ENCODE peak calls at places on chromosomes 1 and 21, in four cellular contexts. One of them, this sample, is unnamed.

GRCh38 chr1:108732398-108732797 is 14.1 kb upstream of the STXBP3 start:
- DNase-seq in fibroblast of villous mesenchyme: no peak
- DNase-seq in breast epithelium: no peak
- DNase-seq in T-helper 1 cell: no peak
- DNase-seq in this sample: no peak

GRCh38 chr21:27796106-27796505 is 829.2 kb upstream of the ADAMTS5 start:
- DNase-seq in fibroblast of villous mesenchyme: peak; percentile 54
- DNase-seq in breast epithelium: no peak
- DNase-seq in T-helper 1 cell: no peak
- DNase-seq in this sample: no peak

GRCh38 chr1:205978676-205979075 is 24.5 kb downstream of the RAB7B start:
- DNase-seq in fibroblast of villous mesenchyme: no peak
- DNase-seq in breast epithelium: no peak
- DNase-seq in T-helper 1 cell: no peak
- DNase-seq in this sample: no peak

GRCh38 chr1:87941292-87941946 is 612.7 kb downstream of the LMO4 start:
- DNase-seq in fibroblast of villous mesenchyme: no peak
- DNase-seq in breast epithelium: no peak
- DNase-seq in T-helper 1 cell: no peak
- DNase-seq in this sample: peak; percentile 15

GRCh38 chr1:41547781-41548560 is 63.5 kb upstream of the EDN2 start:
- DNase-seq in fibroblast of villous mesenchyme: no peak
- DNase-seq in breast epithelium: no peak
- DNase-seq in T-helper 1 cell: no peak
- DNase-seq in this sample: no peak

GRCh38 chr1:4978660-4979390 is 324.4 kb downstream of the AJAP1 start:
- DNase-seq in fibroblast of villous mesenchyme: no peak
- DNase-seq in breast epithelium: no peak
- DNase-seq in T-helper 1 cell: no peak
- DNase-seq in this sample: no peak

GRCh38 chr21:21897275-21897883 is 899.2 kb downstream of the NCAM2 start:
- DNase-seq in fibroblast of villous mesenchyme: no peak
- DNase-seq in breast epithelium: no peak
- DNase-seq in T-helper 1 cell: no peak
- DNase-seq in this sample: no peak

GRCh38 chr21:42406201-42406601 is 2.5 kb downstream of the UBASH3A start:
- DNase-seq in fibroblast of villous mesenchyme: no peak
- DNase-seq in breast epithelium: no peak
- DNase-seq in T-helper 1 cell: no peak
- DNase-seq in this sample: no peak

GRCh38 chr1:109787211-109787844 is 23.6 kb upstream of the EPS8L3 start:
- DNase-seq in fibroblast of villous mesenchyme: peak; percentile 50
- DNase-seq in breast epithelium: no peak
- DNase-seq in T-helper 1 cell: no peak
- DNase-seq in this sample: no peak

GRCh38 chr1:160674415-160674814 is 27.6 kb upstream of the SLAMF1 start:
- DNase-seq in fibroblast of villous mesenchyme: no peak
- DNase-seq in breast epithelium: no peak
- DNase-seq in T-helper 1 cell: no peak
- DNase-seq in this sample: no peak

GRCh38 chr1:244361764-244362473 is 89.8 kb downstream of the ADSS2 start:
- DNase-seq in fibroblast of villous mesenchyme: peak; percentile 88
- DNase-seq in breast epithelium: no peak
- DNase-seq in T-helper 1 cell: no peak
- DNase-seq in this sample: peak; percentile 83

GRCh38 chr1:30782361-30783243 is 25.0 kb upstream of the LAPTM5 start:
- DNase-seq in fibroblast of villous mesenchyme: peak; percentile 56
- DNase-seq in breast epithelium: peak; percentile 78
- DNase-seq in T-helper 1 cell: peak; percentile 49
- DNase-seq in this sample: peak; percentile 83

GRCh38 chr1:197838836-197839235 is 63.6 kb upstream of the DENND1B start:
- DNase-seq in fibroblast of villous mesenchyme: peak; percentile 36
- DNase-seq in breast epithelium: no peak
- DNase-seq in T-helper 1 cell: no peak
- DNase-seq in this sample: no peak

GRCh38 chr1:44053394-44053793 is 22.1 kb upstream of the SLC6A9 start:
- DNase-seq in fibroblast of villous mesenchyme: no peak
- DNase-seq in breast epithelium: no peak
- DNase-seq in T-helper 1 cell: no peak
- DNase-seq in this sample: no peak

GRCh38 chr1:157404614-157405013 is 147.7 kb downstream of the FCRL5 start:
- DNase-seq in fibroblast of villous mesenchyme: no peak
- DNase-seq in breast epithelium: no peak
- DNase-seq in T-helper 1 cell: no peak
- DNase-seq in this sample: no peak

GRCh38 chr1:37661401-37661800 is 26.7 kb upstream of the RSPO1 start:
- DNase-seq in fibroblast of villous mesenchyme: no peak
- DNase-seq in breast epithelium: no peak
- DNase-seq in T-helper 1 cell: no peak
- DNase-seq in this sample: peak; percentile 77

GRCh38 chr1:86110451-86111129 is 46.0 kb downstream of the COL24A1 start:
- DNase-seq in fibroblast of villous mesenchyme: no peak
- DNase-seq in breast epithelium: no peak
- DNase-seq in T-helper 1 cell: no peak
- DNase-seq in this sample: no peak

GRCh38 chr1:8746554-8746953 is 70.9 kb downstream of the RERE start:
- DNase-seq in fibroblast of villous mesenchyme: no peak
- DNase-seq in breast epithelium: no peak
- DNase-seq in T-helper 1 cell: no peak
- DNase-seq in this sample: no peak

GRCh38 chr1:168408531-168409242 is 128.0 kb downstream of the TBX19 start:
- DNase-seq in fibroblast of villous mesenchyme: peak; percentile 23
- DNase-seq in breast epithelium: no peak
- DNase-seq in T-helper 1 cell: no peak
- DNase-seq in this sample: no peak

GRCh38 chr1:159927211-159927886 is 2.0 kb upstream of the TAGLN2 start:
- DNase-seq in fibroblast of villous mesenchyme: no peak
- DNase-seq in breast epithelium: no peak
- DNase-seq in T-helper 1 cell: no peak
- DNase-seq in this sample: no peak

GRCh38 chr21:40128891-40129290 is 261.7 kb downstream of the PCP4 start:
- DNase-seq in fibroblast of villous mesenchyme: no peak
- DNase-seq in breast epithelium: no peak
- DNase-seq in T-helper 1 cell: no peak
- DNase-seq in this sample: no peak

GRCh38 chr1:108199781-108200626 is at the start of gene SLC25A24:
- DNase-seq in fibroblast of villous mesenchyme: peak; percentile 81
- DNase-seq in breast epithelium: peak; percentile 74
- DNase-seq in T-helper 1 cell: peak; percentile 53
- DNase-seq in this sample: peak; percentile 88

GRCh38 chr1:36008546-36009197 is 75.2 kb upstream of the TEKT2 start:
- DNase-seq in fibroblast of villous mesenchyme: peak; percentile 46
- DNase-seq in breast epithelium: no peak
- DNase-seq in T-helper 1 cell: no peak
- DNase-seq in this sample: peak; percentile 23

This sample was measured in ELF-1.